ENCODE peak calls at places on chromosomes 11 and 22, in five cellular contexts. X is neuronal stem cell, O is AG04449, T is osteoblast, V is GM12865. L is an unnamed sample.

GRCh38 chr22:36999463-36999862 is 19.8 kb downstream of the TST start:
- DNase-seq in X (no peak), O (no peak), T (peak), V (no peak), L (peak)

GRCh38 chr11:118084247-118084646 is 2.5 kb downstream of the SMIM35 start:
- DNase-seq in T (no peak), O (no peak), V (no peak), X (no peak), L (no peak)

GRCh38 chr11:61551630-61552029 is 29.2 kb downstream of the SYT7 start:
- DNase-seq in V (no peak), T (peak), O (no peak), X (no peak), L (peak)

GRCh38 chr11:29676993-29677392 is 339.8 kb downstream of the KCNA4 start:
- DNase-seq in X (no peak), V (no peak), O (no peak), T (no peak), L (no peak)

GRCh38 chr22:33747029-33747428 is 173.2 kb downstream of the LARGE1 start:
- DNase-seq in V (no peak), O (no peak), X (no peak), T (no peak), L (no peak)

GRCh38 chr11:31903225-31904074 is 92.3 kb upstream of the PAX6 start:
- DNase-seq in V (no peak), X (no peak), T (no peak), O (no peak), L (no peak)

GRCh38 chr11:68963779-68964178 is 17.0 kb downstream of the MRGPRD start:
- DNase-seq in V (no peak), X (no peak), O (no peak), T (peak), L (no peak)

GRCh38 chr11:82216927-82217570 is 516.6 kb downstream of the FAM181B start:
- DNase-seq in X (no peak), O (no peak), V (no peak), T (no peak), L (no peak)

GRCh38 chr22:33853200-33854097 is 66.8 kb downstream of the LARGE1 start:
- DNase-seq in X (no peak), O (peak), T (peak), V (peak), L (peak)

GRCh38 chr11:134120921-134121526 is 52.2 kb downstream of the JAM3 start:
- DNase-seq in V (no peak), X (no peak), O (no peak), T (peak), L (no peak)

GRCh38 chr11:108788565-108789199 is 123.8 kb downstream of the DDX10 start:
- DNase-seq in T (peak), X (peak), O (no peak), V (peak), L (no peak)

GRCh38 chr22:21032037-21032842 is at the start of gene SLC7A4:
- DNase-seq in X (no peak), V (no peak), O (no peak), T (peak), L (peak)

GRCh38 chr11:36744375-36745168 is 146.5 kb upstream of the RAG2 start:
- DNase-seq in O (no peak), X (peak), V (peak), T (peak), L (peak)

GRCh38 chr11:112321521-112322172 is 61.0 kb upstream of the PLET1 start:
- DNase-seq in X (no peak), O (peak), V (peak), T (no peak), L (no peak)

GRCh38 chr22:17871726-17872458 is 97.6 kb upstream of the BID start:
- DNase-seq in V (no peak), X (no peak), T (peak), O (no peak), L (no peak)

GRCh38 chr11:2203440-2204259 is 32.0 kb upstream of the TH start:
- DNase-seq in V (no peak), O (no peak), T (peak), X (no peak), L (peak)

GRCh38 chr22:31726692-31727091 is 23.2 kb downstream of the PRR14L start:
- DNase-seq in T (no peak), X (no peak), O (no peak), V (no peak), L (no peak)

GRCh38 chr11:10543782-10544181 is 2.8 kb upstream of the RNF141 start:
- DNase-seq in O (no peak), X (no peak), V (no peak), T (no peak), L (no peak)

GRCh38 chr22:35842954-35843353 is 125.3 kb downstream of the APOL5 start:
- DNase-seq in T (peak), O (no peak), X (no peak), V (peak), L (no peak)

GRCh38 chr22:31436132-31436531 is 36.7 kb downstream of the DRG1 start:
- DNase-seq in V (no peak), X (no peak), O (no peak), T (no peak), L (no peak)

GRCh38 chr22:39529487-39529851 is 3.1 kb downstream of the RPS19BP1 start:
- DNase-seq in O (no peak), V (no peak), T (peak), X (no peak), L (peak)

GRCh38 chr22:39527481-39527961 is 5.0 kb downstream of the RPS19BP1 start:
- DNase-seq in O (no peak), V (peak), T (no peak), X (no peak), L (peak)

GRCh38 chr22:39526736-39527171 is 5.8 kb downstream of the RPS19BP1 start:
- DNase-seq in V (peak), T (peak), O (no peak), X (no peak), L (peak)

GRCh38 chr22:39528681-39529486 is 3.7 kb downstream of the RPS19BP1 start:
- DNase-seq in V (peak), O (peak), X (peak), T (peak), L (peak)

GRCh38 chr22:39528080-39528661 is 4.4 kb downstream of the RPS19BP1 start:
- DNase-seq in O (no peak), V (peak), X (no peak), T (peak), L (no peak)
- H3K4me3 ChIP-seq in O (no peak), V (peak), X (no peak), T (no peak), L (no peak)

GRCh38 chr22:50303515-50303847 is 4.0 kb downstream of the PLXNB2 start:
- DNase-seq in T (no peak), V (no peak), X (no peak), O (no peak), L (no peak)
- H3K4me3 ChIP-seq in T (no peak), V (no peak), X (no peak), O (no peak), L (no peak)

DNA sequence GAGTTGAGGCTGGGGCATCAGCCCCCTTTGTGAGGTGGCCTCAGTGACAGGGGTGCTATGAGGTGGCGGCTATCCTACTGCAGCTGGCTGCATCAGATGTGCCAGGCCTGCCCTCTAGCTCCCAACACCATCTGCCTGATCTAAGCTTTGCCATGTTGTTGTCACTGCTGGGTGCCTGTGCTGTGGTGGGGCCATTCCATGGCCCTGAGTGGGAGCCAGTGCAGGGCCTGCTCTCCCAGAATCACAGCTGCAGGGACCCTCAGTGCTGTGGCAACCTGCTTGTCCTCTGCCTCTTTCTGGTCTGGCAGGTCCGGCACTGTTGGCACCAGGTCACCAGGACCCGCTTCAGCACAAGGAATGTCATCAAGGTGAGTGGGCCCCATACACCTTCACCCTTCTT is 1.8 kb upstream of the SNU13 start:
- DNase-seq in O (no peak), V (no peak), X (no peak), T (no peak), L (no peak)
- H3K4me3 ChIP-seq in O (no peak), V (no peak), X (no peak), T (no peak), L (no peak)

DNA sequence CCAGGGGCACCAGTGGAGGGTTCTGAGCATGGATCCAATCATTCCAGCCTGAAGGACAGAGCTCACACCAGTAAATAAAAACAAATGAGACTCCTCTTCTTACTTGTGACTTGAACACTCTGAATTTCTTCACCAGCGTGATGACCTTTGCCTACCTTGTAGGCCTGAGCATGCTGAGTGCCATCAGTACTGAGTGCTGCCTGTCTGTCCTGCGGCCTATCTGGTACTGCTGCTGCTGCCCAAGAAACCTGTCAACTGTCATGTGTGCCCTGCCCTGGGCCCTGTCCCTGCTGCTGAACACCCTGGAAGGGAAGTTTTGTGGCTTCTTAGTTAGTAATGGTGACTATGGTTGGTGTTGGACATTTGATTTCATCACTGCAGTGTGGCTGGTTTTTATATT is 23.9 kb downstream of the MRGPRX4 start:
- DNase-seq in O (no peak), X (no peak), V (no peak), T (no peak), L (no peak)
- H3K4me3 ChIP-seq in O (no peak), X (no peak), V (no peak), T (no peak), L (no peak)

GRCh38 chr22:38203855-38204497 is 2.2 kb downstream of the MAFF start:
- DNase-seq in V (peak), X (no peak), T (peak), O (no peak), L (no peak)

GRCh38 chr22:38207898-38208432 is 6.2 kb downstream of the MAFF start:
- DNase-seq in V (no peak), T (no peak), O (no peak), X (no peak), L (peak)

GRCh38 chr22:38203090-38203810 is 1.5 kb downstream of the MAFF start:
- DNase-seq in O (no peak), X (no peak), V (peak), T (peak), L (peak)

GRCh38 chr22:38204784-38205183 is 3.0 kb downstream of the MAFF start:
- DNase-seq in O (no peak), X (no peak), T (peak), V (peak), L (no peak)

DNA sequence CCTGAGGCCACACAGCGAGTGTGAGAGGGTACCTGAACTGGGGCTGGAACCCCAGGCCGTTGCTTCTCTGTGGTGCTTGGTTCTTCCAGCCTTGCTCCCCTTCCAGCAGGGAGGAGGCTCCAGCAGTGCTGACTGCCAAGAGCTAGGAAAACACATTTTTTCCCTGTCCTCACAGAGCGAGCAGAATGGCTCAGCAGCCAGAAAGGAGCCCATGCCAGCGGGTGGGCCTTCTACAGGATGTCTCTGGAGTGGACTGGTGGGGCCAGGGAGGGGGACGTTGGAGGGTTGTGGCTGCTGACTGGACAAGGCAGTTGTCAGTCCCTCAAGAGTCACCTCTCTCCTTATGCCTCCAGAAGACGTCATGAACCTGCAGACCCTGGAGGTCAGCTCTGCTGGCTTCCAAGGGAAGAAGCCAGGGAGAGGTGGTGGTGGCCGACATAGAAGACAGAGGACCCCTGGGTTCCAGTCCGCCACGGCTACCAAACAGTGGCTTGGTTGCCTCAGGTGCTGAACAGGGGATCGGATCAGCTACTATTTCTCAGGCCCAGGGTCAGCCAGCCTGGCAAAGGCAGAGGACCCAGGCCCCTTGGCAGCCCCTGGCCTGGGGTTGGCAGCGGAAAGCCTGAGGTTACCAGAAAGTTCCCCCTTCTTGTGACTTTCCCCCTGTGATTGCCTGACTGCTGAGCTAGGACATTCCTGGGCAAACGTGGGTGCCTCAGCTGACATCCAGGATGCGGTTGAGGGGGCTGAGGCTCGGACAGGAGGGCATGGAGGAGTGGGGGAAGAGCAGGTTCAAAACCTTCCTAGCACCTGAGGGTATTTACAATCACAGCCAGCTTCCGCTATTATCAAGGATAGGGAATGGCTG is 3.7 kb downstream of the MAFF start:
- DNase-seq in X (no peak), O (peak), V (no peak), T (peak), L (peak)
- H3K4me3 ChIP-seq in X (no peak), O (no peak), V (no peak), T (no peak), L (no peak)

DNA sequence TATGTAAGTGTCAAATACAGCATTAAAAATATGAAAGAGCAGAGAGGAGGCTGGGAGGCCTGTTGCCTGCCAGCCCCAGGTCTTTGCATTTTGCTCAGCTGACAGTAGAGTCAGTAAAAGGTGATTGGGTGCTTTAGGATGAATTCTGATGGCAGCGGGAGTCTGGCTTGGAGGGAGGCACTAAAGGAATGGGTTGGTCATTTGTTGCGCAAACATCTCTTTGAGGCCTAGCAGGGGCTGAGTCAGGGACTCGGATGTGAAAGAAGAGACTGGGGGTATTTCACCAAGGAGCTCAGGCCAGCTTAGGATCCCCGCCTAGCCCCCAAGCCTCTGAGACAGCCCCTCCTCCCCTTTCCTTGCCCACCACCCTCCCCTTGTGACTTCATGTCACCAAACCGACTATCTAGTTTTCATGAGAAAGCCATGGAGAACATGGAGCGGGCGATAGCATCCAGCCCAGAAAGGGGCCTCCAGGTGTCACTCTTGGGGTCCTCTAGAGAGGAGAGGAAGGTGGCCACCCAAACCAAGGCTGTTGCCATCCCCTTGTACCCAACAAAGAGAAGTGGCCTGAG is 9.7 kb downstream of the DGKZ start:
- DNase-seq in T (peak), O (no peak), V (no peak), X (no peak), L (no peak)
- H3K4me3 ChIP-seq in T (no peak), O (no peak), V (no peak), X (no peak), L (no peak)

L was measured in H7.